ENCODE peak calls at places on chromosomes 4 and X, in ten cellular contexts. F is spleen, A is AG04450, Z is astrocyte of the spinal cord, Y is heart right ventricle, X is HFF-Myc, T is cardiac fibroblast, K is fibroblast of pulmonary artery, E is OCI-LY7, M is MM.1S. S is an unnamed sample.
A peak's percentile ranks its signal among the peaks of the same experiment; 100 is the strongest.

GRCh38 chr4:110062166-110062565 is 136.2 kb downstream of the ELOVL6 start:
- DNase-seq in X (no peak), T (no peak), Y (no peak), A (no peak), K (no peak), Z (no peak), E (no peak), M (no peak), F (no peak), S (no peak)

GRCh38 chr4:26420438-26420837 is 69.8 kb downstream of the CCKAR start:
- DNase-seq in Z (peak; percentile 68), A (peak; percentile 46), X (no peak), E (no peak), M (no peak), K (peak; percentile 33), Y (no peak), T (no peak), F (no peak), S (no peak)

GRCh38 chr4:149031399-149031798 is 589.2 kb upstream of the NR3C2 start:
- DNase-seq in Y (no peak), K (peak; percentile 10), F (no peak), M (peak; percentile 31), X (no peak), T (peak; percentile 7), Z (peak; percentile 12), A (no peak), E (peak; percentile 73), S (no peak)

GRCh38 chrX:69234624-69235023 is 69.4 kb upstream of the PJA1 start:
- DNase-seq in E (no peak), K (no peak), F (no peak), M (no peak), Z (no peak), X (no peak), A (no peak), T (no peak), Y (no peak), S (no peak)

GRCh38 chrX:119340606-119341205 is 58.4 kb upstream of the SLC25A43 start:
- DNase-seq in T (no peak), A (no peak), K (no peak), M (no peak), Y (no peak), Z (no peak), F (no peak), E (no peak), X (no peak), S (no peak)

GRCh38 chrX:41086627-41086932 is 1.3 kb downstream of the USP9X start:
- DNase-seq in Z (no peak), Y (no peak), A (no peak), E (no peak), T (no peak), F (no peak), X (no peak), M (peak; percentile 41), K (no peak), S (no peak)

GRCh38 chrX:11244641-11245040 is 48.6 kb upstream of the AMELX start:
- DNase-seq in E (no peak), X (no peak), T (peak; percentile 84), F (no peak), Y (peak; percentile 4), K (peak; percentile 81), M (no peak), Z (no peak), A (no peak), S (peak; percentile 22)

GRCh38 chr4:150960818-150961217 is 54.3 kb downstream of the LRBA start:
- DNase-seq in K (peak; percentile 41), T (peak; percentile 19), F (no peak), E (peak; percentile 21), Z (no peak), Y (no peak), X (no peak), A (no peak), M (peak; percentile 33), S (no peak)

GRCh38 chrX:129158505-129158904 is 364.8 kb downstream of the SMARCA1 start:
- DNase-seq in T (no peak), Z (no peak), M (no peak), E (no peak), K (no peak), A (no peak), Y (no peak), X (no peak), F (no peak), S (no peak)

GRCh38 chr4:41933997-41934812 is 1.0 kb upstream of the TMEM33 start:
- DNase-seq in K (no peak), A (no peak), T (no peak), X (no peak), Z (no peak), E (no peak), M (no peak), F (no peak), Y (no peak), S (no peak)

GRCh38 chr4:3766791-3767561 is 791 bp downstream of the ADRA2C start:
- DNase-seq in M (no peak), F (no peak), T (no peak), A (no peak), Y (no peak), Z (peak; percentile 3), K (no peak), E (no peak), X (no peak), S (no peak)

GRCh38 chr4:96097693-96098092 is 257.8 kb downstream of the PDHA2 start:
- DNase-seq in M (no peak), Z (no peak), A (no peak), X (no peak), K (no peak), T (no peak), F (no peak), E (no peak), Y (no peak), S (no peak)

GRCh38 chr4:151322565-151322964 is 2.8 kb downstream of the SH3D19 start:
- DNase-seq in E (no peak), Z (peak; percentile 9), X (no peak), M (no peak), Y (no peak), A (no peak), K (no peak), T (no peak), F (no peak), S (no peak)

GRCh38 chrX:121851033-121851432 is 803.6 kb downstream of the GLUD2 start:
- DNase-seq in Z (peak; percentile 58), T (peak; percentile 33), F (no peak), M (no peak), E (no peak), K (peak; percentile 44), A (no peak), X (peak; percentile 26), Y (no peak), S (no peak)

GRCh38 chr4:135192746-135193535 is 991.4 kb upstream of the PABPC4L start:
- DNase-seq in E (no peak), K (peak; percentile 4), T (no peak), Z (no peak), F (no peak), X (no peak), Y (no peak), A (no peak), M (no peak), S (no peak)

GRCh38 chr4:72505314-72505744 is 63.7 kb downstream of the ADAMTS3 start:
- DNase-seq in Z (peak; percentile 57), F (peak; percentile 27), E (peak; percentile 37), M (peak; percentile 46), K (peak; percentile 79), X (peak; percentile 37), A (peak; percentile 26), T (peak; percentile 83), Y (peak; percentile 4), S (no peak)

DNA sequence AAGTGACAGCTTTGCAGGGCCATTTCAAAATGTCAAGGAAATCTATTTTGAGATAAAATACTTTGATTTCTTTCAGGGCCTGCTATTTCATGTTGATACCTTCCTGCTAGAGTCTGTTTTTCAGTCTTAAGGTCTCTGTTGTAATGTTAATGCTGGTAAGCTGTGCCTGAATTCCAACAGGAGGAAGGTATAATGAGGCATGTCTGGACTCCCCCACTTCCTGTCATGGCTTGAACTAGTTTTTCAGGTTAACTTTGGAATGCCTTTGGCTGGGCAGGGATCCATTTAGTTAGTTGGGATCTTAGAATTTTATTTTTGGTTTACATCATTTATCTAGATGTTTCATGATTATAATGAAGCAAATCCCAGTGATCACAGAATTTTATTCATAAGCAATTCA is 279.0 kb downstream of the CFAP47 start:
- DNase-seq in X (no peak), E (no peak), Y (no peak), A (no peak), K (no peak), Z (no peak), F (no peak), T (no peak), M (no peak), S (no peak)
- H3K4me3 ChIP-seq in X (no peak overlapping the region), E (no peak overlapping the region), Y (no peak overlapping the region), A (no peak overlapping the region), K (no peak overlapping the region), Z (no peak overlapping the region), F (no peak overlapping the region), T (no peak overlapping the region), M (no peak overlapping the region), S (no peak overlapping the region)

GRCh38 chr4:169665039-169665732 is 44.8 kb downstream of the CLCN3 start:
- DNase-seq in K (no peak), Y (no peak), A (no peak), E (no peak), T (no peak), M (no peak), X (no peak), Z (no peak), F (no peak), S (no peak)
- H3K4me3 ChIP-seq in K (no peak overlapping the region), Y (no peak overlapping the region), A (no peak overlapping the region), E (no peak overlapping the region), T (no peak overlapping the region), M (no peak overlapping the region), X (no peak overlapping the region), Z (no peak overlapping the region), F (no peak overlapping the region), S (no peak overlapping the region)

GRCh38 chrX:85379174-85379907 is at the start of gene POF1B:
- DNase-seq in X (no peak), F (no peak), Y (peak; percentile 3), M (no peak), T (no peak), A (no peak), K (no peak), Z (no peak), E (no peak), S (no peak)

DNA sequence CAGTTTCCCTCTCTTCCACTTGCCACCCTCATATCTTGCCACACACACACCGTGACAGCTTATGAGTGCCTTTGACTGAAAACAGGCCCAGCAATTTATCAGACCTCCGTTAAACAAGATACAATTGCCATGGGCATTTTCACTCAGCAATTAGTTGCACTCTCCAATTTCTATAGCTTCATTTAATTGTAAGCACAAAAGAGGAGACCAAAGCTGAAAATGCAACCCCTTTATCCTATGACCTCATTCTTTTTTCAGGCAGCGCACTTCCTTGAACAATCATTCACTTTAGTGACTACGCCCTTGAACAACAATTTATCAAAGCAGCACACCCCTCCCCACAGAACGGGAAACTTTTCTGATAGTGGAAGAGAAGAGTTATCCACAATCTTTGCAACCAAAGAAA is 4.1 kb downstream of the POF1B start:
- DNase-seq in M (no peak), X (no peak), Z (no peak), A (no peak), Y (peak; percentile 6), K (no peak), T (no peak), F (no peak), E (no peak), S (no peak)
- H3K4me3 ChIP-seq in M (no peak overlapping the region), X (no peak overlapping the region), Z (no peak overlapping the region), A (no peak overlapping the region), Y (no peak overlapping the region), K (no peak overlapping the region), T (no peak overlapping the region), F (no peak overlapping the region), E (no peak overlapping the region), S (no peak overlapping the region)

GRCh38 chrX:3493605-3494004 is 147.2 kb upstream of the MXRA5 start:
- DNase-seq in Y (no peak), M (no peak), F (no peak), K (no peak), A (no peak), T (no peak), Z (no peak), X (no peak), E (no peak), S (no peak)
- H3K4me3 ChIP-seq in Y (no peak overlapping the region), M (no peak overlapping the region), F (no peak overlapping the region), K (no peak overlapping the region), A (no peak overlapping the region), T (no peak overlapping the region), Z (no peak overlapping the region), X (no peak overlapping the region), E (no peak overlapping the region), S (no peak overlapping the region)

S was measured in gastrocnemius medialis.